ENCODE peak calls at places on chromosomes 6 and 20, in ten cellular contexts. I, H, S, V, J, G, F, L, U and M are unnamed samples.

GRCh38 chr6:155112757-155113156 is 117.6 kb downstream of the TIAM2 start:
- DNase-seq in H (no peak), F (no peak), S (no peak), V (no peak), I (no peak), U (no peak), G (no peak), J (no peak), L (no peak), M (no peak)

GRCh38 chr6:30955367-30956042 is 14.7 kb downstream of the MUCL3 start:
- DNase-seq in I (peak; percentile 47), U (peak; percentile 85), G (peak; percentile 85), F (peak; percentile 81), S (peak; percentile 95), L (peak; percentile 23), V (peak; percentile 65), J (no peak), H (peak; percentile 71), M (peak; percentile 71)

GRCh38 chr20:3431109-3431508 is 23.6 kb upstream of the DNAAF9 start:
- DNase-seq in S (no peak), J (no peak), I (no peak), F (no peak), H (no peak), G (no peak), U (no peak), V (no peak), L (no peak), M (no peak)

GRCh38 chr6:11315743-11316437 is 83.4 kb upstream of the NEDD9 start:
- DNase-seq in J (peak; percentile 62), U (no peak), V (no peak), I (peak; percentile 93), H (no peak), L (peak; percentile 57), G (peak; percentile 75), S (no peak), F (no peak), M (no peak)

GRCh38 chr6:130202782-130203181 is 20.0 kb downstream of the SAMD3 start:
- DNase-seq in F (no peak), H (no peak), G (no peak), J (no peak), S (no peak), V (peak; percentile 52), U (peak; percentile 70), I (no peak), L (no peak), M (no peak)

GRCh38 chr20:2281563-2281962 is 14.2 kb upstream of the TGM3 start:
- DNase-seq in L (no peak), U (no peak), V (no peak), H (no peak), J (no peak), I (no peak), G (no peak), S (no peak), F (no peak), M (no peak)

GRCh38 chr6:31660998-31661866 is 654 bp upstream of the C6orf47 start:
- DNase-seq in I (no peak), V (no peak), G (no peak), L (no peak), S (no peak), U (no peak), F (no peak), J (no peak), H (no peak), M (no peak)

GRCh38 chr6:78781001-78781400 is 86.3 kb upstream of the IRAK1BP1 start:
- DNase-seq in V (no peak), H (no peak), F (peak; percentile 28), U (no peak), J (no peak), I (no peak), G (no peak), S (no peak), L (no peak), M (no peak)

GRCh38 chr6:84282566-84282965 is 55.1 kb upstream of the CEP162 start:
- DNase-seq in H (no peak), I (peak; percentile 9), G (no peak), V (peak; percentile 6), J (no peak), S (no peak), U (no peak), L (no peak), F (no peak), M (peak; percentile 22)

GRCh38 chr6:43639984-43640800 is 4.6 kb downstream of the MAD2L1BP start:
- DNase-seq in U (no peak), V (no peak), G (no peak), H (no peak), J (no peak), F (no peak), S (no peak), I (no peak), L (no peak), M (no peak)

GRCh38 chr6:44955145-44955544 is 373.0 kb upstream of the RUNX2 start:
- DNase-seq in I (no peak), H (no peak), U (no peak), V (no peak), J (no peak), G (no peak), S (no peak), F (no peak), L (no peak), M (no peak)

DNA sequence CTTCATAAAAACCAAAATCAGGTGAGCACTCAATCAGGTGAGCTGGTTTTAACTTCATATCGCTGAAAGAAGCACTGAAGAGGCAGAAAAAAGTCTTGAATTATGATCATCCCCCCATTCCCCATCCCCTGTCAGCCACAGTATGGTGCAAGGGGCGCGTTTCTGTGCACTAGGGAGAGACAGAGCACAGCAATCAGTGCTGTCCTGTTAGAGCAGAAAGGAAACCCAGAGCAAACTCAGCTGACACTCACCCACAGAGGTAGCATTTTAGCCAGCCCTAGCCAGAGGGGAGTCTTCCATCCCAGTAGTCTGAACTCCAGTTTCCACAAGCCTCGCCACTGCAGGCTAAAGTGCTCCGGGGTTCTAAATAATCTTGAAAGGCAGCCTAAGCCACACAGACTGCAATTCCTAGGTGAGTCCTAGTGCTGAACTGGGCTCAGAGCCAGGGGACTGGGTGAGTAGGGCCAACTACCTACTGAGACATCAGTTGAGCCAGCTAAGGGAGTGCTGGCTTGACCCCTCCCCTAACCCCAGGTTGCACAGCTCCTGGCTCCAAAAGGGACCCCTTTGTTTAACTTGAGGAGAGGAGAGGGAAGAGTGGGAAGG is 1352.6 kb upstream of the GJE1 start:
- DNase-seq in G (no peak), I (peak; percentile 66), V (no peak), F (peak; percentile 42), J (no peak), U (no peak), L (no peak), H (no peak), S (no peak), M (no peak)
- H3K27ac ChIP-seq in G (no peak overlapping the region), I (no peak overlapping the region), V (no peak overlapping the region), F (no peak overlapping the region), J (no peak overlapping the region), U (no peak overlapping the region), L (peak overlapping the region; percentile 58), H (no peak overlapping the region), S (no peak overlapping the region), M (no peak overlapping the region)

GRCh38 chr6:41824571-41825569 is 37.4 kb downstream of the TOMM6 start:
- DNase-seq in V (no peak), S (no peak), U (no peak), J (no peak), I (peak; percentile 89), G (peak; percentile 38), F (no peak), H (no peak), L (no peak), M (no peak)
- H3K27ac ChIP-seq in V (no peak overlapping the region), S (no peak overlapping the region), U (no peak overlapping the region), J (no peak overlapping the region), I (peak overlapping the region; percentile 52), G (peak overlapping the region; percentile 48), F (no peak overlapping the region), H (no peak overlapping the region), L (no peak overlapping the region), M (peak overlapping the region; percentile 45)

DNA sequence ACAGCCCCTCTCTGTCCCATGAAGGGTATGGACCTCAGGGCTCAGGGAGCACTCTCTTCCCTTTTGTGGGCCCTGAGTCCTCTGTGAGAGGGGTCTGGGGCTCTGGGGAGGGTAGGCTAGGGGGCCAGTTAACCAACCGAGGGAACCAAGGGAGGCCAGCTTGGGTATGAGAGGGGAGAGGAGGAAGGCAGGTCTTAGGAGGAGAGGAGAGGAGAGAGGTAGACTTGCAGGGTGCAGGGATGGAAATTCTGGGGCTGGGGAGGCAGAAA is 720 bp downstream of the DUSP15 start:
- DNase-seq in V (no peak), H (no peak), G (no peak), F (no peak), I (no peak), S (no peak), L (no peak), U (no peak), J (no peak), M (no peak)
- H3K27ac ChIP-seq in V (no peak overlapping the region), H (no peak overlapping the region), G (peak overlapping the region; percentile 86), F (no peak overlapping the region), I (no peak overlapping the region), S (no peak overlapping the region), L (no peak overlapping the region), U (no peak overlapping the region), J (no peak overlapping the region), M (peak overlapping the region; percentile 76)

GRCh38 chr6:35484921-35485392 is 11.9 kb downstream of the TEAD3 start:
- DNase-seq in J (no peak), S (no peak), F (no peak), H (no peak), G (no peak), L (peak; percentile 67), I (peak; percentile 62), V (peak; percentile 62), U (no peak), M (no peak)
- H3K27ac ChIP-seq in J (peak overlapping the region; percentile 61), S (peak overlapping the region; percentile 62), F (peak overlapping the region; percentile 89), H (no peak overlapping the region), G (peak overlapping the region; percentile 97), L (peak overlapping the region; percentile 99), I (peak overlapping the region; percentile 90), V (no peak overlapping the region), U (peak overlapping the region; percentile 100), M (peak overlapping the region; percentile 87)

DNA sequence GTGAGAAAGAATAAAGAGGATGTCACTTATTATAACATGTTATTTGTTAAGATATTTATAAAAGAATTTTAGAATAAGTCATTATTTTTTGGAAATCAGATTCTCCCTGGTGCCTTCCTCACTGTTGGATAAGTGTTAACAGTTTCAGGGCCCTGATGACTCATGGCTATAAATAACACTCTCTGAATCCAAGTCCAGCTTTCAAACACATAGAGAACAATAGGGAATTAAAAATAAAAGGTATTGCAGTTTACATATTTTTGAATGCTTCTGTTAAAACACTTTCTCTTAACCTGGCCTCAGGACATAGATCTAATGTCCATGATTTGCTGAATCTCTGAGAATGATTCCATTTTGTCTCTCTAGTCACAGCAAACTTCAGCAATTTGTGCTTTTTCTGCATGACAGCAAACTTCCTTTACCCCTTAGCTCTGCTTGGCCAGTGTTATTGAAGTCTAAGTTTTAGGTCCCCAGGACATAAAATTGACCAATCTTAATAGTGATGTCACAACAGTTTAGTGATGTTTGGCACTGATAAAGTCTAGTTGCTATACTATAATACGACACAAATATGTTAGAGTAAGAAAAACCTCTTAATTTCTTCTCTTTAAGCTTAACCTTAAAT is 1192.4 kb upstream of the CITED2 start:
- DNase-seq in H (no peak), G (peak; percentile 11), L (peak; percentile 36), J (no peak), F (no peak), S (no peak), I (peak; percentile 22), V (peak; percentile 11), U (no peak), M (no peak)
- H3K27ac ChIP-seq in H (no peak overlapping the region), G (no peak overlapping the region), L (no peak overlapping the region), J (no peak overlapping the region), F (peak overlapping the region; percentile 31), S (no peak overlapping the region), I (no peak overlapping the region), V (no peak overlapping the region), U (no peak overlapping the region), M (no peak overlapping the region)